ENCODE peak calls at places on chromosomes 7 and 10, in five cellular contexts. One of them, this sample, is unnamed. For H3K4me1, the result is how much of the 10 kb centered on the place peaks cover.

GRCh38 chr10:26703096-26703495 is 5.6 kb downstream of the PDSS1 start:
- DNase-seq in Peyer's patch: no peak
- DNase-seq in endothelial cell of umbilical vein: no peak
- DNase-seq in lung: no peak
- DNase-seq in CD8-positive, alpha-beta T cell: no peak
- DNase-seq in this sample: peak

GRCh38 chr7:140404565-140405080 is 765 bp downstream of the RAB19 start:
- DNase-seq in Peyer's patch: no peak
- DNase-seq in endothelial cell of umbilical vein: no peak
- DNase-seq in lung: no peak
- DNase-seq in CD8-positive, alpha-beta T cell: no peak
- DNase-seq in this sample: no peak

GRCh38 chr7:131506597-131506996 is 49.8 kb downstream of the PODXL start:
- DNase-seq in Peyer's patch: no peak
- DNase-seq in endothelial cell of umbilical vein: no peak
- DNase-seq in lung: no peak
- DNase-seq in CD8-positive, alpha-beta T cell: no peak
- DNase-seq in this sample: peak

GRCh38 chr10:75751232-75751631 is 319.8 kb downstream of the LRMDA start:
- DNase-seq in Peyer's patch: no peak
- DNase-seq in endothelial cell of umbilical vein: no peak
- DNase-seq in lung: no peak
- DNase-seq in CD8-positive, alpha-beta T cell: no peak
- DNase-seq in this sample: no peak

GRCh38 chr7:80078159-80078731 is 56.4 kb upstream of the GNAI1 start:
- DNase-seq in Peyer's patch: no peak
- DNase-seq in endothelial cell of umbilical vein: peak
- DNase-seq in lung: no peak
- DNase-seq in CD8-positive, alpha-beta T cell: no peak
- DNase-seq in this sample: peak

GRCh38 chr7:23120106-23120505 is 14.5 kb downstream of the KLHL7 start:
- DNase-seq in Peyer's patch: no peak
- DNase-seq in endothelial cell of umbilical vein: no peak
- DNase-seq in lung: no peak
- DNase-seq in CD8-positive, alpha-beta T cell: no peak
- DNase-seq in this sample: no peak

GRCh38 chr7:101900103-101900502 is 82.7 kb downstream of the CUX1 start:
- DNase-seq in Peyer's patch: no peak
- DNase-seq in endothelial cell of umbilical vein: no peak
- DNase-seq in lung: no peak
- DNase-seq in CD8-positive, alpha-beta T cell: no peak
- DNase-seq in this sample: no peak

GRCh38 chr7:106679153-106679931 is 18.4 kb upstream of the CCDC71L start:
- DNase-seq in Peyer's patch: no peak
- DNase-seq in endothelial cell of umbilical vein: peak
- DNase-seq in lung: peak
- DNase-seq in CD8-positive, alpha-beta T cell: no peak
- DNase-seq in this sample: no peak

GRCh38 chr10:70145166-70145665 is 1.3 kb downstream of the TYSND1 start:
- DNase-seq in Peyer's patch: no peak
- DNase-seq in endothelial cell of umbilical vein: no peak
- DNase-seq in lung: no peak
- DNase-seq in CD8-positive, alpha-beta T cell: no peak
- DNase-seq in this sample: peak

GRCh38 chr10:87594864-87595263 is 64.8 kb upstream of the PAPSS2 start:
- DNase-seq in Peyer's patch: no peak
- DNase-seq in endothelial cell of umbilical vein: no peak
- DNase-seq in lung: no peak
- DNase-seq in CD8-positive, alpha-beta T cell: no peak
- DNase-seq in this sample: no peak

GRCh38 chr10:80468002-80468401 is 13.9 kb downstream of the TSPAN14 start:
- DNase-seq in Peyer's patch: peak
- DNase-seq in endothelial cell of umbilical vein: peak
- DNase-seq in lung: no peak
- DNase-seq in CD8-positive, alpha-beta T cell: peak
- DNase-seq in this sample: peak

GRCh38 chr7:94391716-94392390 is 2.8 kb upstream of the COL1A2 start:
- DNase-seq in Peyer's patch: no peak
- DNase-seq in endothelial cell of umbilical vein: no peak
- DNase-seq in lung: no peak
- DNase-seq in CD8-positive, alpha-beta T cell: no peak
- DNase-seq in this sample: no peak

GRCh38 chr7:48360574-48360973 is 189.3 kb downstream of the ABCA13 start:
- DNase-seq in Peyer's patch: no peak
- DNase-seq in endothelial cell of umbilical vein: no peak
- DNase-seq in lung: no peak
- DNase-seq in CD8-positive, alpha-beta T cell: no peak
- DNase-seq in this sample: no peak

GRCh38 chr7:149598721-149599308 is 101.2 kb upstream of the ZNF746 start:
- DNase-seq in Peyer's patch: no peak
- DNase-seq in endothelial cell of umbilical vein: peak
- DNase-seq in lung: no peak
- DNase-seq in CD8-positive, alpha-beta T cell: no peak
- DNase-seq in this sample: peak

GRCh38 chr10:1978593-1978992 is 241.3 kb upstream of the ADARB2 start:
- DNase-seq in Peyer's patch: no peak
- DNase-seq in endothelial cell of umbilical vein: no peak
- DNase-seq in lung: no peak
- DNase-seq in CD8-positive, alpha-beta T cell: no peak
- DNase-seq in this sample: no peak

GRCh38 chr7:155899596-155899995 is 87.3 kb upstream of the SHH start:
- DNase-seq in Peyer's patch: no peak
- DNase-seq in endothelial cell of umbilical vein: no peak
- DNase-seq in lung: no peak
- DNase-seq in CD8-positive, alpha-beta T cell: no peak
- DNase-seq in this sample: no peak

GRCh38 chr7:37510043-37510634 is 61.5 kb upstream of the ELMO1 start:
- DNase-seq in Peyer's patch: no peak
- DNase-seq in endothelial cell of umbilical vein: peak
- DNase-seq in lung: no peak
- DNase-seq in CD8-positive, alpha-beta T cell: no peak
- DNase-seq in this sample: no peak

GRCh38 chr7:16770657-16771329 is 17.2 kb downstream of the TSPAN13 start:
- DNase-seq in Peyer's patch: no peak
- DNase-seq in endothelial cell of umbilical vein: no peak
- DNase-seq in lung: no peak
- DNase-seq in CD8-positive, alpha-beta T cell: no peak
- DNase-seq in this sample: no peak

GRCh38 chr10:37263304-37263703 is 137.9 kb downstream of the ANKRD30A start:
- DNase-seq in Peyer's patch: no peak
- DNase-seq in endothelial cell of umbilical vein: no peak
- DNase-seq in lung: no peak
- DNase-seq in CD8-positive, alpha-beta T cell: no peak
- DNase-seq in this sample: no peak

GRCh38 chr7:68542831-68543230 is 1055.4 kb upstream of the AUTS2 start:
- DNase-seq in Peyer's patch: no peak
- DNase-seq in endothelial cell of umbilical vein: no peak
- DNase-seq in lung: no peak
- DNase-seq in CD8-positive, alpha-beta T cell: no peak
- DNase-seq in this sample: no peak

GRCh38 chr10:110357252-110357780 is 52.6 kb upstream of the SMNDC1 start:
- DNase-seq in Peyer's patch: peak
- DNase-seq in endothelial cell of umbilical vein: no peak
- DNase-seq in lung: no peak
- DNase-seq in CD8-positive, alpha-beta T cell: no peak
- DNase-seq in this sample: no peak

GRCh38 chr7:79317728-79318127 is 135.7 kb downstream of the MAGI2 start:
- DNase-seq in Peyer's patch: no peak
- DNase-seq in endothelial cell of umbilical vein: peak
- DNase-seq in lung: no peak
- DNase-seq in CD8-positive, alpha-beta T cell: no peak
- DNase-seq in this sample: no peak

GRCh38 chr7:149849174-149849573 is 11.0 kb downstream of the ZNF862 start:
- DNase-seq in Peyer's patch: no peak
- DNase-seq in endothelial cell of umbilical vein: no peak
- DNase-seq in lung: no peak
- DNase-seq in CD8-positive, alpha-beta T cell: no peak
- DNase-seq in this sample: no peak

DNA sequence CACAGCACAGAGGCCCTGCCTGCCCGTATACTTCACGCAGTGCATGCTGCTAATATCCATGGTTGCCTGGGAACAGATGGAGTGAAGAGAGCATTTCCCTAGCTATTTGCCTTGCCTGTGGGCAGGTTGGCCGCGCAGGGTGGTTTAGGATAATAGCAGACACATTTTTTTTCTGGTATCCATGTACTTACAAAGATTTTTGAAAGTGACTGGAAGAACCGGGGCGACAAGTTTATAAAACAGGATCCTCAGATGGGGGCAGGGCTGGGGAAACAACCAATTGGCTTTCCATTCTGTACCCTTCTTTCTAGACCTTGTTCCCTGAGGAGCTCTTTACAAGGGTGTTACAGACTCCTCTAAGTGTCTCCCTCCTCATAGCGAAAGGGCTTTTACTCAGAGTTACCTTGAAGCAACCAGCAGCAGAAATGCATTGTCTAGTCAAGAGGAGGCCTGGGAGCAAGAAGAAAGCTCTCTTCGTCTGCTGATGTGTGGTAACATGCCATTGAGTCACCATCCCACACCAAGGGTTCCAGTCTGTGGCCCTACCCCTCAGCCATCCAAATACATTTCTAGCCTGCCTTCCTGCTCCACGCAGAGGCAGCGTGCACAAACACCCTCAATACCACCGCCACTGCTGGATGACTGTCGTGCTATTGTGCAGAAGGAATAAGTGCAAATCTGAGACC is 31.5 kb downstream of the MTURN start:
- DNase-seq in Peyer's patch: no peak
- DNase-seq in endothelial cell of umbilical vein: no peak
- DNase-seq in lung: no peak
- DNase-seq in CD8-positive, alpha-beta T cell: no peak
- DNase-seq in this sample: no peak
- H3K27ac ChIP-seq in Peyer's patch: no peak
- H3K27ac ChIP-seq in endothelial cell of umbilical vein: no peak
- H3K27ac ChIP-seq in lung: no peak
- H3K27ac ChIP-seq in CD8-positive, alpha-beta T cell: no peak
- H3K27ac ChIP-seq in this sample: no peak

GRCh38 chr7:130140551-130141160 is 64.5 kb downstream of the TMEM209 start:
- DNase-seq in Peyer's patch: no peak
- DNase-seq in endothelial cell of umbilical vein: no peak
- DNase-seq in lung: no peak
- DNase-seq in CD8-positive, alpha-beta T cell: no peak
- DNase-seq in this sample: no peak
- H3K4me3 ChIP-seq in Peyer's patch: peak
- H3K4me3 ChIP-seq in endothelial cell of umbilical vein: peak
- H3K4me3 ChIP-seq in lung: no peak
- H3K4me3 ChIP-seq in CD8-positive, alpha-beta T cell: peak
- H3K4me3 ChIP-seq in this sample: no peak

GRCh38 chr10:77472146-77472545 is 165.5 kb downstream of the KCNMA1 start:
- DNase-seq in Peyer's patch: no peak
- DNase-seq in endothelial cell of umbilical vein: no peak
- DNase-seq in lung: no peak
- DNase-seq in CD8-positive, alpha-beta T cell: no peak
- DNase-seq in this sample: no peak
- H3K4me1 ChIP-seq in Peyer's patch: under half
- H3K4me1 ChIP-seq in endothelial cell of umbilical vein: under half
- H3K4me1 ChIP-seq in lung: under half
- H3K4me1 ChIP-seq in CD8-positive, alpha-beta T cell: under half
- H3K4me1 ChIP-seq in this sample: under half

DNA sequence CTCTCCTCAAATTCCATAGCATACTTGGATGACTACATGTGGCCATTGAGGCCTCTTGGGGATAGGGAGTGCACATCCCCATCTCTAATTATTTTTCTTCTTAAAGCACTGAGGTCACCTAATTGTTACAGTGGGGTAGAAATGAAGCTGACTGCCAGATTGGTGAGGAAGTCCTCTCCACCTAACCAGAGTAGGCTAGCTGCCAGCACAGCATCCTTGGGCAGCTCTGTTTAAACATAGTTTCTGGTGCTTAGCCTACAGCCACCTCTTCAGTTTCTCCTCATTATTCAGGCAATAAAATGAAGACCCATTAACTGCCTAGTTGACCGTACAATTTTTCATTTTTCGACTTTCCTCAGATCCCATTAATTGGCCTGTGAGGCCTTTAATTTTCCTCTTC is 104.6 kb downstream of the MLLT10 start:
- DNase-seq in Peyer's patch: no peak
- DNase-seq in endothelial cell of umbilical vein: no peak
- DNase-seq in lung: no peak
- DNase-seq in CD8-positive, alpha-beta T cell: no peak
- DNase-seq in this sample: no peak
- H3K27ac ChIP-seq in Peyer's patch: no peak
- H3K27ac ChIP-seq in endothelial cell of umbilical vein: no peak
- H3K27ac ChIP-seq in lung: no peak
- H3K27ac ChIP-seq in CD8-positive, alpha-beta T cell: no peak
- H3K27ac ChIP-seq in this sample: no peak

GRCh38 chr10:114925675-114926204 is 12.3 kb upstream of the TRUB1 start:
- DNase-seq in Peyer's patch: no peak
- DNase-seq in endothelial cell of umbilical vein: peak
- DNase-seq in lung: no peak
- DNase-seq in CD8-positive, alpha-beta T cell: no peak
- DNase-seq in this sample: no peak
- H3K4me3 ChIP-seq in Peyer's patch: no peak
- H3K4me3 ChIP-seq in endothelial cell of umbilical vein: no peak
- H3K4me3 ChIP-seq in lung: no peak
- H3K4me3 ChIP-seq in CD8-positive, alpha-beta T cell: no peak
- H3K4me3 ChIP-seq in this sample: no peak

This sample was measured in small intestine.